ENCODE peak calls at places on chromosomes 5 and 9, in four cellular contexts. Z is HCT116, Q is RPMI8226, U is hippocampal formation. G is an unnamed sample.
A peak's percentile ranks its signal among the peaks of the same experiment; 100 is the strongest.

GRCh38 chr9:136181784-136182421 is 23.0 kb downstream of the LHX3 start:
- DNase-seq in Z (no peak), Q (no peak), U (no peak), G (no peak)

GRCh38 chr9:20619492-20619860 is 2.8 kb downstream of the MLLT3 start:
- DNase-seq in Z (no peak), Q (no peak), U (no peak), G (no peak)

GRCh38 chr5:141637266-141637692 is 482 bp downstream of the RELL2 start:
- DNase-seq in Z (no peak), Q (peak; percentile 64), U (no peak), G (peak; percentile 60)

GRCh38 chr9:114284316-114285060 is 38.4 kb upstream of the ORM1 start:
- DNase-seq in Z (no peak), Q (no peak), U (no peak), G (no peak)

GRCh38 chr9:130933114-130934046 is 5.7 kb downstream of the FIBCD1 start:
- DNase-seq in Z (no peak), Q (no peak), U (no peak), G (peak; percentile 55)

GRCh38 chr5:157516626-157517325 is 56.8 kb downstream of the NIPAL4 start:
- DNase-seq in Z (no peak), Q (no peak), U (no peak), G (no peak)

GRCh38 chr5:10913846-10914245 is 152.8 kb upstream of the DAP start:
- DNase-seq in Z (no peak), Q (peak; percentile 18), U (no peak), G (no peak)

GRCh38 chr5:34789021-34789531 is 49.9 kb upstream of the TTC23L start:
- DNase-seq in Z (no peak), Q (no peak), U (no peak), G (peak; percentile 26)

GRCh38 chr5:133316346-133317343 is 264.8 kb downstream of the HSPA4 start:
- DNase-seq in Z (peak; percentile 34), Q (no peak), U (no peak), G (peak; percentile 79)

GRCh38 chr5:54309751-54310432 is 481 bp downstream of the ARL15 start:
- DNase-seq in Z (no peak), Q (peak; percentile 37), U (no peak), G (peak; percentile 59)

GRCh38 chr9:98775831-98776441 is 20.4 kb downstream of the ANKS6 start:
- DNase-seq in Z (peak; percentile 60), Q (peak; percentile 62), U (peak; percentile 4), G (peak; percentile 96)

GRCh38 chr5:107955321-107955720 is 284.6 kb upstream of the EFNA5 start:
- DNase-seq in Z (no peak), Q (no peak), U (no peak), G (no peak)

GRCh38 chr5:142597546-142598337 is 88.1 kb downstream of the FGF1 start:
- DNase-seq in Z (peak; percentile 74), Q (no peak), U (no peak), G (peak; percentile 42)

GRCh38 chr5:17305964-17306725 is 88.7 kb downstream of the BASP1 start:
- DNase-seq in Z (no peak), Q (no peak), U (no peak), G (peak; percentile 11)

GRCh38 chr5:14476791-14477435 is 104.7 kb upstream of the OTULINL start:
- DNase-seq in Z (no peak), Q (no peak), U (no peak), G (no peak)

GRCh38 chr5:180077594-180078284 is 6.2 kb upstream of the RNF130 start:
- DNase-seq in Z (no peak), Q (no peak), U (no peak), G (no peak)

GRCh38 chr5:41707853-41708603 is 162.2 kb downstream of the OXCT1 start:
- DNase-seq in Z (peak; percentile 21), Q (peak; percentile 51), U (no peak), G (peak; percentile 78)

GRCh38 chr9:73037613-73038012 is 84.8 kb upstream of the ALDH1A1 start:
- DNase-seq in Z (no peak), Q (no peak), U (no peak), G (no peak)

GRCh38 chr5:78716221-78716620 is 67.6 kb upstream of the LHFPL2 start:
- DNase-seq in Z (no peak), Q (no peak), U (no peak), G (no peak)

GRCh38 chr5:81425569-81425968 is 31.6 kb upstream of the ACOT12 start:
- DNase-seq in Z (peak; percentile 28), Q (peak; percentile 36), U (peak; percentile 70), G (peak; percentile 79)

GRCh38 chr5:3218096-3218495 is 377.5 kb upstream of the IRX1 start:
- DNase-seq in Z (no peak), Q (no peak), U (no peak), G (no peak)

GRCh38 chr9:104969116-104969515 is 41.2 kb upstream of the ABCA1 start:
- DNase-seq in Z (no peak), Q (no peak), U (no peak), G (peak; percentile 72)

GRCh38 chr5:1378096-1378495 is 33.2 kb upstream of the CLPTM1L start:
- DNase-seq in Z (no peak), Q (no peak), U (no peak), G (no peak)

GRCh38 chr5:116939641-116940040 is 365.0 kb upstream of the SEMA6A start:
- DNase-seq in Z (no peak), Q (no peak), U (no peak), G (no peak)

GRCh38 chr9:115373000-115373709 is 255.2 kb upstream of the TNC start:
- DNase-seq in Z (peak; percentile 96), Q (no peak), U (no peak), G (no peak)

GRCh38 chr5:138240690-138241385 is 27.7 kb upstream of the CDC23 start:
- DNase-seq in Z (no peak), Q (no peak), U (no peak), G (no peak)

GRCh38 chr5:435961-436640 is 6.9 kb upstream of the EXOC3 start:
- DNase-seq in Z (no peak), Q (peak; percentile 74), U (no peak), G (peak; percentile 62)

GRCh38 chr5:22892441-22892840 is 39.3 kb upstream of the CDH12 start:
- DNase-seq in Z (no peak), Q (no peak), U (no peak), G (no peak)

GRCh38 chr5:33539192-33539591 is 98.4 kb downstream of the TARS1 start:
- DNase-seq in Z (no peak), Q (no peak), U (no peak), G (no peak)

GRCh38 chr5:143887302-143887638 is 75.3 kb downstream of the HMHB1 start:
- DNase-seq in Z (no peak), Q (peak; percentile 18), U (no peak), G (no peak)

GRCh38 chr9:8262625-8263622 is 463.3 kb upstream of the DMAC1 start:
- DNase-seq in Z (no peak), Q (no peak), U (no peak), G (peak; percentile 43)

GRCh38 chr5:113201715-113202114 is 225.1 kb downstream of the DCP2 start:
- DNase-seq in Z (no peak), Q (no peak), U (no peak), G (no peak)

GRCh38 chr5:36982146-36982545 is 105.6 kb downstream of the NIPBL start:
- DNase-seq in Z (no peak), Q (no peak), U (no peak), G (no peak)

GRCh38 chr5:78536797-78537196 is 111.8 kb downstream of the LHFPL2 start:
- DNase-seq in Z (no peak), Q (no peak), U (no peak), G (no peak)

GRCh38 chr5:173341911-173342535 is 13.8 kb upstream of the STC2 start:
- DNase-seq in Z (no peak), Q (no peak), U (no peak), G (no peak)

G was measured in GM23338.